ENCODE peak calls at places on chromosome 14, in seven cellular contexts. One of them, this sample, is unnamed.

GRCh38 chr14:90621205-90621600 is 195.0 kb downstream of the TTC7B start:
- DNase-seq in nucleus accumbens: no peak
- DNase-seq in putamen: no peak
- DNase-seq in astrocyte of the hippocampus: no peak
- DNase-seq in posterior vena cava: no peak
- DNase-seq in activated T-helper 1 cell treated with anti-CD3 and anti-CD28 coated beads, Interleukin-2, amount 50 U/mL, for 16 hours: no peak
- DNase-seq in psoas muscle: no peak
- DNase-seq in this sample: no peak

GRCh38 chr14:80223696-80224465 is 12.6 kb upstream of the DIO2 start:
- DNase-seq in astrocyte of the hippocampus: peak
- DNase-seq in activated T-helper 1 cell treated with anti-CD3 and anti-CD28 coated beads, Interleukin-2, amount 50 U/mL, for 16 hours: no peak
- DNase-seq in nucleus accumbens: no peak
- DNase-seq in posterior vena cava: no peak
- DNase-seq in psoas muscle: no peak
- DNase-seq in putamen: no peak
- DNase-seq in this sample: no peak

GRCh38 chr14:77076118-77076631 is 21.9 kb upstream of the CIPC start:
- DNase-seq in psoas muscle: peak
- DNase-seq in posterior vena cava: peak
- DNase-seq in activated T-helper 1 cell treated with anti-CD3 and anti-CD28 coated beads, Interleukin-2, amount 50 U/mL, for 16 hours: no peak
- DNase-seq in putamen: no peak
- DNase-seq in astrocyte of the hippocampus: no peak
- DNase-seq in nucleus accumbens: no peak
- DNase-seq in this sample: no peak

GRCh38 chr14:78154827-78155226 is 15.3 kb upstream of the NRXN3 start:
- DNase-seq in putamen: no peak
- DNase-seq in nucleus accumbens: no peak
- DNase-seq in psoas muscle: no peak
- DNase-seq in activated T-helper 1 cell treated with anti-CD3 and anti-CD28 coated beads, Interleukin-2, amount 50 U/mL, for 16 hours: no peak
- DNase-seq in posterior vena cava: no peak
- DNase-seq in astrocyte of the hippocampus: no peak
- DNase-seq in this sample: no peak

GRCh38 chr14:20440465-20440864 is 4.5 kb upstream of the KLHL33 start:
- DNase-seq in nucleus accumbens: no peak
- DNase-seq in putamen: no peak
- DNase-seq in activated T-helper 1 cell treated with anti-CD3 and anti-CD28 coated beads, Interleukin-2, amount 50 U/mL, for 16 hours: no peak
- DNase-seq in psoas muscle: no peak
- DNase-seq in posterior vena cava: no peak
- DNase-seq in astrocyte of the hippocampus: no peak
- DNase-seq in this sample: no peak

GRCh38 chr14:82394916-82395315 is 861.3 kb upstream of the SEL1L start:
- DNase-seq in activated T-helper 1 cell treated with anti-CD3 and anti-CD28 coated beads, Interleukin-2, amount 50 U/mL, for 16 hours: no peak
- DNase-seq in psoas muscle: no peak
- DNase-seq in astrocyte of the hippocampus: peak
- DNase-seq in nucleus accumbens: no peak
- DNase-seq in posterior vena cava: no peak
- DNase-seq in putamen: no peak
- DNase-seq in this sample: no peak

GRCh38 chr14:52012635-52013034 is 23.3 kb downstream of the RTRAF start:
- DNase-seq in astrocyte of the hippocampus: no peak
- DNase-seq in posterior vena cava: no peak
- DNase-seq in nucleus accumbens: no peak
- DNase-seq in activated T-helper 1 cell treated with anti-CD3 and anti-CD28 coated beads, Interleukin-2, amount 50 U/mL, for 16 hours: no peak
- DNase-seq in psoas muscle: peak
- DNase-seq in putamen: peak
- DNase-seq in this sample: no peak

GRCh38 chr14:60064491-60065072 is 27.1 kb upstream of the PCNX4 start:
- DNase-seq in astrocyte of the hippocampus: peak
- DNase-seq in activated T-helper 1 cell treated with anti-CD3 and anti-CD28 coated beads, Interleukin-2, amount 50 U/mL, for 16 hours: no peak
- DNase-seq in posterior vena cava: no peak
- DNase-seq in psoas muscle: no peak
- DNase-seq in putamen: peak
- DNase-seq in nucleus accumbens: no peak
- DNase-seq in this sample: no peak

GRCh38 chr14:102873131-102873530 is 49.3 kb upstream of the AMN start:
- DNase-seq in putamen: no peak
- DNase-seq in activated T-helper 1 cell treated with anti-CD3 and anti-CD28 coated beads, Interleukin-2, amount 50 U/mL, for 16 hours: no peak
- DNase-seq in nucleus accumbens: no peak
- DNase-seq in posterior vena cava: no peak
- DNase-seq in psoas muscle: no peak
- DNase-seq in astrocyte of the hippocampus: no peak
- DNase-seq in this sample: no peak

This sample was measured in occipital lobe.